ENCODE peak calls at places on chromosome 12, in five cellular contexts. J, G, C, H and E are unnamed samples.

GRCh38 chr12:122366685-122367475 is 55.6 kb downstream of the CLIP1 start:
- DNase-seq in G (no peak), J (no peak), C (no peak), H (peak), E (peak)

GRCh38 chr12:1594045-1594294 is 411 bp downstream of the FBXL14 start:
- DNase-seq in C (peak), J (no peak), G (peak), H (no peak), E (peak)

GRCh38 chr12:2057041-2057792 is 4.4 kb downstream of the CACNA1C start:
- DNase-seq in H (peak), J (peak), G (peak), C (peak), E (peak)

GRCh38 chr12:71214511-71215285 is 56.9 kb upstream of the TSPAN8 start:
- DNase-seq in H (no peak), C (no peak), J (peak), G (no peak), E (no peak)

GRCh38 chr12:47385587-47385986 is 305.8 kb upstream of the AMIGO2 start:
- DNase-seq in G (no peak), H (no peak), J (no peak), C (no peak), E (no peak)

GRCh38 chr12:125856899-125857298 is 791.7 kb downstream of the AACS start:
- DNase-seq in C (no peak), J (no peak), G (no peak), H (no peak), E (no peak)

GRCh38 chr12:24462946-24463345 is 486.0 kb downstream of the BCAT1 start:
- DNase-seq in H (no peak), C (no peak), J (no peak), G (no peak), E (no peak)

GRCh38 chr12:93839076-93839475 is 161.9 kb downstream of the CRADD start:
- DNase-seq in G (no peak), C (no peak), H (peak), J (no peak), E (peak)

GRCh38 chr12:29863665-29864064 is 79.9 kb upstream of the TMTC1 start:
- DNase-seq in H (no peak), G (no peak), C (no peak), J (no peak), E (no peak)

GRCh38 chr12:104815935-104816334 is 142.2 kb downstream of the SLC41A2 start:
- DNase-seq in G (no peak), H (no peak), J (no peak), C (no peak), E (no peak)

GRCh38 chr12:51631591-51631990 is 40.6 kb downstream of the SCN8A start:
- DNase-seq in C (no peak), H (no peak), J (no peak), G (no peak), E (peak)

GRCh38 chr12:57907281-57907680 is 34.1 kb upstream of the ATP23 start:
- DNase-seq in H (no peak), C (no peak), G (no peak), J (no peak), E (no peak)

GRCh38 chr12:27333311-27334009 is 824 bp downstream of the BMAL2 start:
- DNase-seq in G (peak), H (peak), C (peak), J (peak), E (no peak)

GRCh38 chr12:116365606-116366455 is 88.3 kb upstream of the MED13L start:
- DNase-seq in H (no peak), G (no peak), J (no peak), C (no peak), E (no peak)

GRCh38 chr12:44389038-44389437 is 487.1 kb downstream of the NELL2 start:
- DNase-seq in C (no peak), J (no peak), H (no peak), G (no peak), E (no peak)

GRCh38 chr12:9615420-9616135 is 7.9 kb upstream of the KLRB1 start:
- DNase-seq in C (no peak), J (no peak), G (no peak), H (no peak), E (no peak)

GRCh38 chr12:90683871-90684270 is 271.1 kb downstream of the CCER1 start:
- DNase-seq in H (no peak), J (no peak), C (no peak), G (no peak), E (no peak)

GRCh38 chr12:131775904-131776889 is 52.0 kb upstream of the MMP17 start:
- DNase-seq in H (no peak), G (no peak), J (no peak), C (no peak), E (no peak)

GRCh38 chr12:18971932-18972331 is 157.6 kb upstream of the PLEKHA5 start:
- DNase-seq in J (no peak), C (no peak), H (no peak), G (no peak), E (no peak)

GRCh38 chr12:18361431-18361830 is 100.1 kb downstream of the PIK3C2G start:
- DNase-seq in J (no peak), C (no peak), H (no peak), G (no peak), E (no peak)

GRCh38 chr12:27185234-27186045 is 58.6 kb upstream of the STK38L start:
- DNase-seq in H (no peak), G (no peak), J (no peak), C (no peak), E (no peak)

GRCh38 chr12:40819427-40820108 is 127.3 kb downstream of the CNTN1 start:
- DNase-seq in G (peak), H (no peak), J (peak), C (no peak), E (peak)

GRCh38 chr12:122799635-122800243 is 25.4 kb downstream of the CCDC62 start:
- DNase-seq in C (no peak), G (no peak), J (no peak), H (no peak), E (no peak)

GRCh38 chr12:77833329-77833728 is 2.6 kb downstream of the NAV3 start:
- DNase-seq in C (no peak), J (no peak), H (no peak), G (no peak), E (no peak)